ENCODE peak calls at places on chromosomes 5 and 9, in ten cellular contexts. A is stimulated activated CD8-positive, alpha-beta memory T cell treated with anti-CD3 and anti-CD28 coated beads, Interleukin-4, amount 100 ng/mL, for 4 hours; F is GM20000; E is ecto neural progenitor cell; B is GM12865; K is naive B cell; S is CD4-positive, alpha-beta T cell; N is right cardiac atrium; Y is activated T-cell treated with anti-CD3 and anti-CD28 coated beads for 1 hour; Z is endothelial cell of umbilical vein. X is an unnamed sample.
A peak's percentile ranks its signal among the peaks of the same experiment; 100 is the strongest.

GRCh38 chr5:132275367-132276220 is 18.1 kb downstream of the PDLIM4 start:
- DNase-seq in A (no peak), F (no peak), E (no peak), B (no peak), K (no peak), S (no peak), N (no peak), Y (no peak), Z (no peak), X (no peak)

GRCh38 chr5:10762178-10762775 is 1.2 kb upstream of the DAP start:
- DNase-seq in A (no peak), F (no peak), E (no peak), B (no peak), K (no peak), S (no peak), N (peak; percentile 85), Y (no peak), Z (peak; percentile 61), X (no peak)

GRCh38 chr5:157175071-157175612 is 5.5 kb upstream of the ITK start:
- DNase-seq in A (no peak), F (no peak), E (no peak), B (no peak), K (no peak), S (no peak), N (no peak), Y (no peak), Z (no peak), X (no peak)

GRCh38 chr5:62328772-62329491 is 22.9 kb downstream of the KIF2A start:
- DNase-seq in A (no peak), F (no peak), E (no peak), B (no peak), K (no peak), S (no peak), N (no peak), Y (no peak), Z (no peak), X (no peak)

GRCh38 chr9:77015291-77016048 is 4.0 kb upstream of the FOXB2 start:
- DNase-seq in A (no peak), F (no peak), E (peak; percentile 48), B (no peak), K (no peak), S (no peak), N (no peak), Y (no peak), Z (no peak), X (peak; percentile 46)

GRCh38 chr9:33447404-33448158 is at the start of gene AQP3:
- DNase-seq in A (no peak), F (peak; percentile 74), E (peak; percentile 84), B (peak; percentile 50), K (peak; percentile 29), S (peak; percentile 67), N (peak; percentile 89), Y (peak; percentile 61), Z (peak; percentile 51), X (peak; percentile 83)

GRCh38 chr5:7261049-7261448 is 134.9 kb upstream of the ADCY2 start:
- DNase-seq in A (no peak), F (peak; percentile 24), E (peak; percentile 71), B (peak; percentile 44), K (no peak), S (no peak), N (peak; percentile 23), Y (no peak), Z (no peak), X (peak; percentile 94)

GRCh38 chr5:179270581-179271300 is 74.5 kb downstream of the ADAMTS2 start:
- DNase-seq in A (no peak), F (no peak), E (no peak), B (no peak), K (no peak), S (no peak), N (peak; percentile 86), Y (no peak), Z (no peak), X (peak; percentile 19)

GRCh38 chr5:59828623-59829022 is 64.9 kb downstream of the PDE4D start:
- DNase-seq in A (no peak), F (no peak), E (no peak), B (no peak), K (no peak), S (no peak), N (no peak), Y (no peak), Z (no peak), X (no peak)

GRCh38 chr5:145056805-145057204 is 778.3 kb downstream of the PRELID2 start:
- DNase-seq in A (no peak), F (peak; percentile 39), E (no peak), B (peak; percentile 65), K (no peak), S (no peak), N (no peak), Y (no peak), Z (peak; percentile 37), X (no peak)

GRCh38 chr5:148962200-148962550 is 100.7 kb downstream of the SH3TC2 start:
- DNase-seq in A (no peak), F (no peak), E (no peak), B (no peak), K (no peak), S (no peak), N (no peak), Y (no peak), Z (no peak), X (no peak)

GRCh38 chr9:111056554-111056953 is 18.3 kb upstream of the LPAR1 start:
- DNase-seq in A (no peak), F (no peak), E (no peak), B (no peak), K (no peak), S (no peak), N (no peak), Y (no peak), Z (peak; percentile 37), X (no peak)

GRCh38 chr5:159837860-159838259 is 78.4 kb upstream of the ADRA1B start:
- DNase-seq in A (no peak), F (no peak), E (no peak), B (no peak), K (no peak), S (no peak), N (no peak), Y (no peak), Z (no peak), X (no peak)

GRCh38 chr9:97807681-97808080 is 45.3 kb upstream of the FOXE1 start:
- DNase-seq in A (no peak), F (no peak), E (no peak), B (no peak), K (no peak), S (no peak), N (no peak), Y (no peak), Z (no peak), X (no peak)

GRCh38 chr9:37283730-37284235 is 138.7 kb upstream of the GRHPR start:
- DNase-seq in A (no peak), F (peak; percentile 37), E (no peak), B (peak; percentile 77), K (peak; percentile 20), S (no peak), N (no peak), Y (no peak), Z (peak; percentile 41), X (no peak)

GRCh38 chr9:121860744-121861143 is 209.3 kb downstream of the DAB2IP start:
- DNase-seq in A (no peak), F (no peak), E (no peak), B (no peak), K (no peak), S (no peak), N (peak; percentile 85), Y (no peak), Z (peak; percentile 62), X (no peak)

GRCh38 chr5:111735829-111736228 is 21.2 kb downstream of the NREP start:
- DNase-seq in A (no peak), F (no peak), E (no peak), B (no peak), K (no peak), S (no peak), N (peak; percentile 49), Y (no peak), Z (no peak), X (peak; percentile 58)

GRCh38 chr9:134343637-134344036 is 17.4 kb downstream of the RXRA start:
- DNase-seq in A (no peak), F (no peak), E (no peak), B (no peak), K (no peak), S (no peak), N (peak; percentile 83), Y (no peak), Z (no peak), X (no peak)

GRCh38 chr5:162837161-162837560 is 600.2 kb upstream of the CCNG1 start:
- DNase-seq in A (no peak), F (no peak), E (no peak), B (no peak), K (no peak), S (no peak), N (no peak), Y (no peak), Z (no peak), X (no peak)

GRCh38 chr9:80646211-80646610 is 1043.1 kb downstream of the TLE1 start:
- DNase-seq in A (no peak), F (no peak), E (no peak), B (no peak), K (no peak), S (no peak), N (no peak), Y (no peak), Z (no peak), X (no peak)

GRCh38 chr9:89817186-89817960 is 212.6 kb downstream of the GADD45G start:
- DNase-seq in A (no peak), F (no peak), E (peak; percentile 22), B (no peak), K (no peak), S (no peak), N (peak; percentile 83), Y (no peak), Z (no peak), X (no peak)

GRCh38 chr5:142006363-142007236 is 6.2 kb downstream of the GNPDA1 start:
- DNase-seq in A (no peak), F (no peak), E (no peak), B (peak; percentile 46), K (no peak), S (no peak), N (no peak), Y (no peak), Z (no peak), X (no peak)

GRCh38 chr9:77807295-77807694 is 159.2 kb upstream of the GNA14 start:
- DNase-seq in A (no peak), F (no peak), E (no peak), B (no peak), K (no peak), S (no peak), N (no peak), Y (no peak), Z (peak; percentile 79), X (no peak)

GRCh38 chr9:136777359-136777758 is 13.0 kb upstream of the LCN15 start:
- DNase-seq in A (no peak), F (no peak), E (no peak), B (no peak), K (no peak), S (no peak), N (no peak), Y (no peak), Z (no peak), X (no peak)

GRCh38 chr5:55618318-55618717 is 83.6 kb upstream of the PLPP1 start:
- DNase-seq in A (no peak), F (no peak), E (no peak), B (no peak), K (no peak), S (no peak), N (no peak), Y (no peak), Z (no peak), X (no peak)

GRCh38 chr5:116009806-116010205 is 22.5 kb upstream of the ARL14EPL start:
- DNase-seq in A (no peak), F (no peak), E (no peak), B (no peak), K (no peak), S (no peak), N (no peak), Y (no peak), Z (no peak), X (no peak)

GRCh38 chr5:148091991-148092964 is 28.5 kb downstream of the SPINK5 start:
- DNase-seq in A (no peak), F (no peak), E (no peak), B (no peak), K (no peak), S (no peak), N (no peak), Y (no peak), Z (peak; percentile 70), X (no peak)

GRCh38 chr9:131087354-131087893 is 8.9 kb upstream of the AIF1L start:
- DNase-seq in A (no peak), F (no peak), E (no peak), B (no peak), K (no peak), S (no peak), N (no peak), Y (no peak), Z (no peak), X (no peak)